ENCODE peak calls at places on chromosomes 12 and 14, in nine cellular contexts. R, Q, X, K, J, A, F, L and I are unnamed samples.

GRCh38 chr12:21672151-21672550 is 14.5 kb upstream of the LDHB start:
- DNase-seq in R (no peak), Q (no peak), X (no peak), K (no peak), J (no peak), A (no peak), F (no peak), L (no peak), I (no peak)

GRCh38 chr14:93759781-93760307 is 28.4 kb downstream of the PRIMA1 start:
- DNase-seq in R (peak), Q (peak), X (peak), K (no peak), J (no peak), A (no peak), F (no peak), L (no peak), I (no peak)

GRCh38 chr12:13277278-13277677 is 80.8 kb downstream of the EMP1 start:
- DNase-seq in R (no peak), Q (no peak), X (no peak), K (no peak), J (no peak), A (no peak), F (no peak), L (no peak), I (no peak)

GRCh38 chr14:22232486-22232885 is 356.5 kb downstream of the DAD1 start:
- DNase-seq in R (no peak), Q (no peak), X (no peak), K (no peak), J (no peak), A (no peak), F (no peak), L (no peak), I (no peak)

GRCh38 chr14:35339761-35340406 is 47.7 kb downstream of the PSMA6 start:
- DNase-seq in R (no peak), Q (no peak), X (peak), K (no peak), J (no peak), A (no peak), F (no peak), L (no peak), I (no peak)

GRCh38 chr12:107684029-107684790 is 1.4 kb upstream of the PWP1 start:
- DNase-seq in R (no peak), Q (no peak), X (no peak), K (no peak), J (no peak), A (no peak), F (no peak), L (no peak), I (no peak)

GRCh38 chr14:103607822-103608221 is 21.2 kb upstream of the KLC1 start:
- DNase-seq in R (no peak), Q (no peak), X (no peak), K (no peak), J (no peak), A (no peak), F (no peak), L (no peak), I (no peak)

GRCh38 chr14:75286313-75286712 is 7.7 kb downstream of the FOS start:
- DNase-seq in R (peak), Q (no peak), X (peak), K (no peak), J (no peak), A (no peak), F (no peak), L (no peak), I (no peak)

GRCh38 chr14:94738786-94739185 is 31.1 kb downstream of the GSC start:
- DNase-seq in R (no peak), Q (no peak), X (no peak), K (no peak), J (no peak), A (no peak), F (no peak), L (peak), I (no peak)

GRCh38 chr14:43359317-43359716 is 1147.8 kb downstream of the FSCB start:
- DNase-seq in R (no peak), Q (no peak), X (no peak), K (no peak), J (no peak), A (no peak), F (no peak), L (no peak), I (no peak)

GRCh38 chr14:59510001-59510400 is 25.7 kb downstream of the JKAMP start:
- DNase-seq in R (no peak), Q (no peak), X (no peak), K (no peak), J (no peak), A (no peak), F (no peak), L (no peak), I (no peak)

GRCh38 chr12:52907092-52907810 is 2.4 kb upstream of the KRT8 start:
- DNase-seq in R (no peak), Q (no peak), X (no peak), K (no peak), J (no peak), A (no peak), F (no peak), L (peak), I (peak)

GRCh38 chr12:123064356-123064755 is 83.9 kb downstream of the ARL6IP4 start:
- DNase-seq in R (no peak), Q (no peak), X (peak), K (no peak), J (no peak), A (no peak), F (no peak), L (no peak), I (no peak)

GRCh38 chr14:78758333-78758732 is 588.2 kb downstream of the NRXN3 start:
- DNase-seq in R (peak), Q (peak), X (no peak), K (no peak), J (no peak), A (no peak), F (no peak), L (peak), I (no peak)

GRCh38 chr12:92649511-92650227 is 53.1 kb upstream of the PLEKHG7 start:
- DNase-seq in R (peak), Q (peak), X (no peak), K (peak), J (peak), A (peak), F (peak), L (peak), I (peak)

GRCh38 chr12:109092484-109093021 is 719 bp downstream of the ALKBH2 start:
- DNase-seq in R (no peak), Q (no peak), X (no peak), K (no peak), J (no peak), A (no peak), F (no peak), L (peak), I (no peak)

GRCh38 chr12:79964100-79964627 is 29.3 kb upstream of the PPP1R12A start:
- DNase-seq in R (no peak), Q (no peak), X (no peak), K (no peak), J (no peak), A (no peak), F (no peak), L (no peak), I (no peak)

GRCh38 chr14:51562816-51563215 is 88.9 kb upstream of the FRMD6 start:
- DNase-seq in R (no peak), Q (no peak), X (no peak), K (no peak), J (no peak), A (no peak), F (no peak), L (peak), I (no peak)

GRCh38 chr12:902581-902980 is 46.9 kb downstream of the RAD52 start:
- DNase-seq in R (no peak), Q (no peak), X (no peak), K (no peak), J (no peak), A (no peak), F (no peak), L (no peak), I (no peak)

GRCh38 chr12:46208370-46208769 is 60.5 kb downstream of the SLC38A1 start:
- DNase-seq in R (no peak), Q (no peak), X (no peak), K (no peak), J (no peak), A (no peak), F (no peak), L (no peak), I (no peak)

GRCh38 chr14:68191567-68192321 is 372.2 kb downstream of the RAD51B start:
- DNase-seq in R (no peak), Q (peak), X (no peak), K (no peak), J (no peak), A (no peak), F (no peak), L (peak), I (peak)

GRCh38 chr12:65532744-65533143 is 254.3 kb downstream of the MSRB3 start:
- DNase-seq in R (no peak), Q (no peak), X (no peak), K (no peak), J (no peak), A (no peak), F (no peak), L (peak), I (no peak)

GRCh38 chr12:58496411-58496810 is 423.9 kb downstream of the LRIG3 start:
- DNase-seq in R (no peak), Q (no peak), X (no peak), K (no peak), J (no peak), A (no peak), F (no peak), L (no peak), I (no peak)

GRCh38 chr14:54133896-54134295 is 177.3 kb upstream of the BMP4 start:
- DNase-seq in R (no peak), Q (no peak), X (no peak), K (no peak), J (no peak), A (no peak), F (no peak), L (peak), I (peak)

GRCh38 chr12:132218915-132219314 is 74.7 kb downstream of the NOC4L start:
- DNase-seq in R (peak), Q (no peak), X (no peak), K (peak), J (no peak), A (no peak), F (no peak), L (peak), I (no peak)

GRCh38 chr14:105059917-105060565 is 5.2 kb downstream of the GPR132 start:
- DNase-seq in R (no peak), Q (no peak), X (peak), K (no peak), J (no peak), A (no peak), F (no peak), L (no peak), I (no peak)

GRCh38 chr14:101359221-101360044 is 201.9 kb upstream of the DIO3 start:
- DNase-seq in R (no peak), Q (no peak), X (peak), K (no peak), J (no peak), A (no peak), F (no peak), L (no peak), I (no peak)

GRCh38 chr12:104291867-104292524 is 11.5 kb upstream of the EID3 start:
- DNase-seq in R (no peak), Q (peak), X (no peak), K (no peak), J (no peak), A (no peak), F (no peak), L (no peak), I (no peak)

GRCh38 chr12:102939670-102940222 is 17.7 kb upstream of the ASCL1 start:
- DNase-seq in R (no peak), Q (no peak), X (no peak), K (no peak), J (no peak), A (no peak), F (no peak), L (no peak), I (no peak)

GRCh38 chr12:49195734-49196133 is 6.9 kb upstream of the TUBA1A start:
- DNase-seq in R (no peak), Q (no peak), X (no peak), K (no peak), J (no peak), A (no peak), F (no peak), L (no peak), I (no peak)

GRCh38 chr14:85243306-85243705 is 286.6 kb upstream of the FLRT2 start:
- DNase-seq in R (no peak), Q (no peak), X (no peak), K (no peak), J (no peak), A (no peak), F (no peak), L (no peak), I (no peak)

GRCh38 chr14:63644741-63645140 is 3.1 kb upstream of the WDR89 start:
- DNase-seq in R (no peak), Q (no peak), X (no peak), K (no peak), J (no peak), A (no peak), F (no peak), L (peak), I (peak)

GRCh38 chr14:22939684-22940083 is 10.5 kb upstream of the PRMT5 start:
- DNase-seq in R (no peak), Q (no peak), X (no peak), K (no peak), J (no peak), A (no peak), F (no peak), L (no peak), I (no peak)

GRCh38 chr12:111788178-111788654 is 21.5 kb downstream of the ALDH2 start:
- DNase-seq in R (no peak), Q (no peak), X (peak), K (no peak), J (no peak), A (no peak), F (no peak), L (peak), I (no peak)

GRCh38 chr14:21476526-21476924 is 234 bp downstream of the RAB2B start:
- DNase-seq in R (peak), Q (peak), X (peak), K (no peak), J (peak), A (no peak), F (peak), L (peak), I (no peak)

GRCh38 chr14:59320771-59321170 is 132.3 kb downstream of the DAAM1 start:
- DNase-seq in R (no peak), Q (no peak), X (no peak), K (no peak), J (no peak), A (no peak), F (no peak), L (peak), I (no peak)